ENCODE peak calls at places on chromosomes 3 and 15, in six cellular contexts. U is left ventricle myocardium inferior, O is upper lobe of left lung, H is cardiac muscle cell, R is body of pancreas, W is WERI-Rb-1. C is an unnamed sample.

GRCh38 chr3:136790786-136791185 is 28.1 kb upstream of the SLC35G2 start:
- DNase-seq in R (no peak), W (no peak), U (no peak), H (no peak), O (no peak), C (no peak)

GRCh38 chr3:52704611-52705437 is 767 bp downstream of the GLT8D1 start:
- DNase-seq in W (no peak), O (peak; percentile 26), U (no peak), H (peak; percentile 10), R (peak; percentile 31), C (no peak)

GRCh38 chr15:77838595-77838994 is 205.9 kb upstream of the LINGO1 start:
- DNase-seq in R (no peak), O (no peak), H (no peak), W (no peak), U (no peak), C (no peak)

GRCh38 chr15:42010434-42010833 is 10.4 kb downstream of the PLA2G4E start:
- DNase-seq in U (no peak), R (no peak), O (no peak), W (no peak), H (no peak), C (no peak)

GRCh38 chr3:194166682-194167479 is 30.9 kb downstream of the HES1 start:
- DNase-seq in U (peak; percentile 35), W (peak; percentile 58), R (peak; percentile 30), H (peak; percentile 28), O (peak; percentile 28), C (no peak)

GRCh38 chr3:189773056-189773455 is 141.9 kb downstream of the TP63 start:
- DNase-seq in O (no peak), R (no peak), W (no peak), H (no peak), U (no peak), C (no peak)

GRCh38 chr3:133447751-133448477 is 48.1 kb downstream of the BFSP2 start:
- DNase-seq in U (no peak), H (no peak), R (peak; percentile 38), W (no peak), O (no peak), C (no peak)

GRCh38 chr3:4722103-4722502 is 229.0 kb downstream of the ITPR1 start:
- DNase-seq in U (no peak), R (peak; percentile 82), W (peak; percentile 73), O (peak; percentile 60), H (peak; percentile 42), C (peak; percentile 60)

GRCh38 chr3:142086581-142087090 is 62.7 kb downstream of the TFDP2 start:
- DNase-seq in R (no peak), O (no peak), W (no peak), H (no peak), U (no peak), C (no peak)

GRCh38 chr3:168071535-168071934 is 24.2 kb downstream of the GOLIM4 start:
- DNase-seq in H (no peak), O (no peak), W (no peak), R (no peak), U (no peak), C (peak; percentile 66)

GRCh38 chr15:64877435-64877834 is 34.3 kb upstream of the ANKDD1A start:
- DNase-seq in H (no peak), O (peak; percentile 82), U (peak; percentile 79), W (no peak), R (peak; percentile 83), C (no peak)

GRCh38 chr3:9153763-9154601 is 95.5 kb downstream of the SRGAP3 start:
- DNase-seq in R (peak; percentile 27), H (no peak), U (peak; percentile 33), O (no peak), W (no peak), C (no peak)

GRCh38 chr3:172717493-172718088 is 6.7 kb upstream of the NCEH1 start:
- DNase-seq in W (no peak), R (no peak), U (no peak), O (no peak), H (no peak), C (no peak)

GRCh38 chr15:39173426-39173825 is 407.5 kb upstream of the THBS1 start:
- DNase-seq in O (no peak), H (no peak), W (no peak), R (no peak), U (no peak), C (no peak)

GRCh38 chr15:40743921-40744809 is 10.9 kb downstream of the RMDN3 start:
- DNase-seq in H (no peak), R (no peak), O (peak; percentile 46), U (no peak), W (no peak), C (no peak)

GRCh38 chr3:45462522-45463262 is 74.3 kb downstream of the LARS2 start:
- DNase-seq in O (no peak), U (no peak), H (no peak), R (no peak), W (no peak), C (no peak)

GRCh38 chr3:19934098-19934566 is at the start of gene EFHB:
- DNase-seq in R (peak; percentile 40), O (peak; percentile 30), W (peak; percentile 16), U (peak; percentile 26), H (peak; percentile 66), C (no peak)

GRCh38 chr3:189684317-189684716 is 53.1 kb downstream of the TP63 start:
- DNase-seq in W (no peak), O (no peak), U (no peak), H (no peak), R (no peak), C (no peak)

GRCh38 chr15:67750371-67750770 is 74.9 kb upstream of the SKOR1 start:
- DNase-seq in O (no peak), W (no peak), U (no peak), H (no peak), R (no peak), C (no peak)

GRCh38 chr3:1179116-1179515 is 86.3 kb downstream of the CNTN6 start:
- DNase-seq in W (no peak), U (no peak), R (no peak), H (no peak), O (no peak), C (no peak)

GRCh38 chr3:4284865-4285264 is 18.3 kb upstream of the SETMAR start:
- DNase-seq in R (no peak), O (no peak), H (no peak), U (no peak), W (no peak), C (no peak)

GRCh38 chr3:114221165-114221880 is 16.1 kb downstream of the ZNF80 start:
- DNase-seq in R (no peak), H (no peak), W (no peak), U (peak; percentile 43), O (no peak), C (no peak)

GRCh38 chr3:114223146-114223545 is 14.2 kb downstream of the ZNF80 start:
- DNase-seq in R (no peak), U (no peak), O (no peak), W (no peak), H (no peak), C (no peak)

GRCh38 chr3:114221881-114222264 is 15.5 kb downstream of the ZNF80 start:
- DNase-seq in H (no peak), R (no peak), O (no peak), W (no peak), U (no peak), C (no peak)

GRCh38 chr3:114227076-114227475 is 10.3 kb downstream of the ZNF80 start:
- DNase-seq in R (no peak), H (no peak), O (no peak), W (no peak), U (no peak), C (no peak)

GRCh38 chr3:114226313-114226712 is 11.1 kb downstream of the ZNF80 start:
- DNase-seq in W (no peak), H (no peak), O (no peak), U (no peak), R (no peak), C (no peak)
- H3K4me3 ChIP-seq in W (no peak overlapping the region), H (no peak overlapping the region), O (no peak overlapping the region), U (no peak overlapping the region), R (no peak overlapping the region), C (no peak overlapping the region)

GRCh38 chr15:69049976-69050375 is 35.5 kb downstream of the NOX5 start:
- DNase-seq in O (no peak), W (no peak), U (no peak), R (no peak), H (no peak), C (no peak)

GRCh38 chr15:69044899-69045298 is 30.4 kb downstream of the NOX5 start:
- DNase-seq in U (no peak), H (no peak), R (no peak), O (no peak), W (no peak), C (no peak)

GRCh38 chr15:69046781-69047180 is 32.3 kb downstream of the NOX5 start:
- DNase-seq in H (no peak), U (no peak), R (no peak), O (no peak), W (no peak), C (no peak)

GRCh38 chr15:69042531-69042930 is 28.0 kb downstream of the NOX5 start:
- DNase-seq in H (no peak), U (no peak), R (no peak), O (no peak), W (no peak), C (no peak)

GRCh38 chr15:69045810-69046209 is 31.3 kb downstream of the NOX5 start:
- DNase-seq in O (no peak), R (no peak), H (peak; percentile 38), W (peak; percentile 68), U (no peak), C (peak; percentile 39)
- TF ChIP-seq CTCF in O (no peak), R (no peak), H (peak; percentile 46), W (peak; percentile 59), U (peak; percentile 22), C (peak; percentile 48)

DNA sequence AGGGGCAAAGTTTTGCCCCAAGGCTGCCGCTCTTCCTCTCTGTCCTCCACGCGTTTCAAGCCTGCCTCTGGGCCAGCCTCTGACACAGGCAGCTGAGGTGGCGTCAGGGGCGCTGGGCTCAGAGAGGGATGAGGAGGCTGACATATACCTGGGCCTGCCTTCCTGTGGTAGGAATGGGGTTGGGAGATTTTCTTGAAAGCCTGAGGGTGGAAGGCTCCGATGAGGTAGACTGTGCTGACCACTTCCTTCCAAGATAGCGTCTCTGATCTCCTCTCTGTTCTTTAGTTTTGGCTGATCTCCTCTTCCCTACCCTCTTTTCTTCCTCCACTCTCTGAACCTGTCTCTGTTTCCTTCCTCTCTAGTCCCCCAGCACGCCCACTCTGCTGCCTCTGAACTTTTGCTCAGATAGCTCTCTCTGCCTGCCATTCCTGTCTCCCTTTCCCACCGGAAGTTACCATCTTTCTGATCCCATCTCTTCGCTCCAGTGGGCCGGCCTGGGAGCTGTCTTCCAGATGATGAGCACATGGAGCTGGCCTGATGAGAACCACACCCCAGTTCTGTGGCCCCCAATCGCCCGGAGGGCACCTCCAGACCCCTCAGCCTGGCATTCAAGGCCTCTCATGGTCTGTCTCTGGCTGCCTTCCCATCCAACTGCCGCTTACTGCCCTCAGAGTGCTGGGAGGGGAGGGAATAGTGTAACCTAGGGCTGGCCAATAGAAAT is 32.5 kb upstream of the LCTL start:
- DNase-seq in H (no peak), W (no peak), R (no peak), U (no peak), O (no peak), C (no peak)
- H3K4me3 ChIP-seq in H (no peak overlapping the region), W (no peak overlapping the region), R (no peak overlapping the region), U (no peak overlapping the region), O (no peak overlapping the region), C (no peak overlapping the region)

DNA sequence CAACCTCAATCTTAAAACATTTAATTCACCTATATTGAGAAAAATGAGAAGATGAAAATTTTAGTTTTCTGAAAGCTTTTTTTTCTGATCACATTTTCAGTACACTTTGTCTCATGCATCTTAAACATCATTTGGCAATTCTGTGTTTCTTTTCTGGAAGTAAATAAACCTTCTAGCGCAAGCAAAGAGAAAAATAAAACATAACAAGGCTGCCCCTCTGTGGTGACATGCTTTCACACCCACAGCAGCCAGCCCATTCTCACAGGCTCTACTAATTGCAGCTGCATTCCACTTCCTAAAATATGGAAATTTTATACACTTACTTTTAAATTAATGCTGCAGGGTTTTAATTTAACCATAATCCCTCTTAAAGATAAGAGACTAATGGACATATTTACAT is 90.0 kb downstream of the NEK10 start:
- DNase-seq in U (no peak), O (no peak), R (peak; percentile 15), W (no peak), H (peak; percentile 31), C (no peak)
- TF ChIP-seq CTCF in U (peak; percentile 56), O (no peak), R (peak; percentile 61), W (peak; percentile 25), H (peak; percentile 43), C (peak; percentile 58)

C was measured in astrocyte of the cerebellum.